ENCODE peak calls at places on chromosomes 12 and 14, in six cellular contexts. One of them, this sample, is unnamed.

GRCh38 chr14:19823765-19824164 is 20.2 kb downstream of the OR4N2 start:
- DNase-seq in astrocyte of the cerebellum: no peak
- DNase-seq in heart right ventricle: no peak
- DNase-seq in tibial artery: no peak
- DNase-seq in ovary: no peak
- DNase-seq in A549: no peak
- DNase-seq in this sample: peak; percentile 47

GRCh38 chr14:76924363-76925151 is 98.3 kb downstream of the LRRC74A start:
- DNase-seq in astrocyte of the cerebellum: no peak
- DNase-seq in heart right ventricle: no peak
- DNase-seq in tibial artery: no peak
- DNase-seq in A549: peak; percentile 71
- DNase-seq in ovary: no peak
- DNase-seq in this sample: peak; percentile 12

GRCh38 chr12:13339538-13339937 is 143.0 kb downstream of the EMP1 start:
- DNase-seq in heart right ventricle: no peak
- DNase-seq in A549: peak; percentile 86
- DNase-seq in ovary: no peak
- DNase-seq in astrocyte of the cerebellum: no peak
- DNase-seq in tibial artery: no peak
- DNase-seq in this sample: no peak

GRCh38 chr14:53951661-53952265 is 4.9 kb downstream of the BMP4 start:
- DNase-seq in astrocyte of the cerebellum: no peak
- DNase-seq in heart right ventricle: no peak
- DNase-seq in ovary: peak; percentile 39
- DNase-seq in tibial artery: no peak
- DNase-seq in A549: no peak
- DNase-seq in this sample: no peak

GRCh38 chr12:53676715-53677611 is 1.1 kb upstream of the ATP5MC2 start:
- DNase-seq in A549: no peak
- DNase-seq in tibial artery: peak; percentile 33
- DNase-seq in astrocyte of the cerebellum: no peak
- DNase-seq in heart right ventricle: peak; percentile 43
- DNase-seq in ovary: peak; percentile 79
- DNase-seq in this sample: peak; percentile 47

GRCh38 chr12:44511289-44511688 is 364.8 kb downstream of the NELL2 start:
- DNase-seq in heart right ventricle: no peak
- DNase-seq in ovary: no peak
- DNase-seq in astrocyte of the cerebellum: no peak
- DNase-seq in tibial artery: no peak
- DNase-seq in A549: no peak
- DNase-seq in this sample: no peak

GRCh38 chr14:78445275-78445674 is 275.1 kb downstream of the NRXN3 start:
- DNase-seq in tibial artery: no peak
- DNase-seq in A549: no peak
- DNase-seq in ovary: no peak
- DNase-seq in heart right ventricle: no peak
- DNase-seq in astrocyte of the cerebellum: no peak
- DNase-seq in this sample: no peak

GRCh38 chr14:21209185-21209584 is 53.3 kb upstream of the OR5AU1 start:
- DNase-seq in ovary: no peak
- DNase-seq in astrocyte of the cerebellum: no peak
- DNase-seq in tibial artery: no peak
- DNase-seq in A549: no peak
- DNase-seq in heart right ventricle: no peak
- DNase-seq in this sample: no peak

GRCh38 chr14:30737916-30738315 is 115.8 kb downstream of the SCFD1 start:
- DNase-seq in tibial artery: no peak
- DNase-seq in astrocyte of the cerebellum: no peak
- DNase-seq in heart right ventricle: no peak
- DNase-seq in A549: no peak
- DNase-seq in ovary: no peak
- DNase-seq in this sample: no peak

GRCh38 chr12:54993181-54993835 is 8.7 kb upstream of the TESPA1 start:
- DNase-seq in tibial artery: peak; percentile 51
- DNase-seq in heart right ventricle: no peak
- DNase-seq in A549: peak; percentile 75
- DNase-seq in astrocyte of the cerebellum: peak; percentile 59
- DNase-seq in ovary: no peak
- DNase-seq in this sample: peak; percentile 72

GRCh38 chr12:124597041-124597440 is 29.6 kb upstream of the NCOR2 start:
- DNase-seq in A549: no peak
- DNase-seq in tibial artery: no peak
- DNase-seq in ovary: no peak
- DNase-seq in astrocyte of the cerebellum: no peak
- DNase-seq in heart right ventricle: no peak
- DNase-seq in this sample: no peak

GRCh38 chr14:68253381-68253780 is 433.8 kb downstream of the RAD51B start:
- DNase-seq in astrocyte of the cerebellum: no peak
- DNase-seq in tibial artery: no peak
- DNase-seq in heart right ventricle: no peak
- DNase-seq in ovary: no peak
- DNase-seq in A549: no peak
- DNase-seq in this sample: no peak

GRCh38 chr12:26090853-26091510 is 33.9 kb downstream of the BHLHE41 start:
- DNase-seq in A549: no peak
- DNase-seq in heart right ventricle: no peak
- DNase-seq in tibial artery: no peak
- DNase-seq in astrocyte of the cerebellum: peak; percentile 9
- DNase-seq in ovary: no peak
- DNase-seq in this sample: no peak

GRCh38 chr12:130254476-130255276 is 83.0 kb upstream of the PIWIL1 start:
- DNase-seq in heart right ventricle: no peak
- DNase-seq in astrocyte of the cerebellum: peak; percentile 12
- DNase-seq in A549: no peak
- DNase-seq in tibial artery: no peak
- DNase-seq in ovary: no peak
- DNase-seq in this sample: no peak

GRCh38 chr12:7638064-7638763 is 27.5 kb downstream of the APOBEC1 start:
- DNase-seq in heart right ventricle: no peak
- DNase-seq in A549: no peak
- DNase-seq in ovary: no peak
- DNase-seq in astrocyte of the cerebellum: no peak
- DNase-seq in tibial artery: no peak
- DNase-seq in this sample: no peak

GRCh38 chr12:33514893-33515292 is 75.3 kb upstream of the SYT10 start:
- DNase-seq in A549: no peak
- DNase-seq in heart right ventricle: no peak
- DNase-seq in ovary: no peak
- DNase-seq in astrocyte of the cerebellum: no peak
- DNase-seq in tibial artery: no peak
- DNase-seq in this sample: peak; percentile 20

GRCh38 chr14:70188608-70189540 is at the start of gene SLC8A3:
- DNase-seq in A549: peak; percentile 40
- DNase-seq in heart right ventricle: no peak
- DNase-seq in tibial artery: no peak
- DNase-seq in astrocyte of the cerebellum: no peak
- DNase-seq in ovary: no peak
- DNase-seq in this sample: peak; percentile 38

GRCh38 chr12:85923767-85924331 is 49.8 kb downstream of the NTS start:
- DNase-seq in ovary: no peak
- DNase-seq in tibial artery: no peak
- DNase-seq in A549: peak; percentile 36
- DNase-seq in heart right ventricle: no peak
- DNase-seq in astrocyte of the cerebellum: peak; percentile 58
- DNase-seq in this sample: peak; percentile 54
- TF ChIP-seq CTCF in ovary: no peak
- TF ChIP-seq CTCF in tibial artery: peak; percentile 63
- TF ChIP-seq CTCF in A549: peak; percentile 71
- TF ChIP-seq CTCF in heart right ventricle: peak; percentile 59
- TF ChIP-seq CTCF in astrocyte of the cerebellum: peak; percentile 15
- TF ChIP-seq CTCF in this sample: peak; percentile 61

GRCh38 chr14:106843951-106844483 is 1317.6 kb downstream of the TMEM121 start:
- DNase-seq in heart right ventricle: no peak
- DNase-seq in astrocyte of the cerebellum: no peak
- DNase-seq in ovary: peak; percentile 65
- DNase-seq in tibial artery: no peak
- DNase-seq in A549: no peak
- DNase-seq in this sample: peak; percentile 40
- H3K4me3 ChIP-seq in heart right ventricle: peak overlapping the region; percentile 33
- H3K4me3 ChIP-seq in astrocyte of the cerebellum: no peak overlapping the region
- H3K4me3 ChIP-seq in ovary: peak overlapping the region; percentile 40
- H3K4me3 ChIP-seq in tibial artery: peak overlapping the region; percentile 39
- H3K4me3 ChIP-seq in A549: peak overlapping the region; percentile 64
- H3K4me3 ChIP-seq in this sample: no peak overlapping the region

GRCh38 chr12:28331130-28331529 is 140.9 kb downstream of the CCDC91 start:
- DNase-seq in ovary: no peak
- DNase-seq in tibial artery: no peak
- DNase-seq in A549: no peak
- DNase-seq in heart right ventricle: no peak
- DNase-seq in astrocyte of the cerebellum: no peak
- DNase-seq in this sample: peak; percentile 40
- TF ChIP-seq CTCF in ovary: no peak
- TF ChIP-seq CTCF in tibial artery: no peak
- TF ChIP-seq CTCF in A549: no peak
- TF ChIP-seq CTCF in heart right ventricle: no peak
- TF ChIP-seq CTCF in astrocyte of the cerebellum: no peak
- TF ChIP-seq CTCF in this sample: no peak

GRCh38 chr14:50229646-50230045 is 1.7 kb downstream of the SOS2 start:
- DNase-seq in heart right ventricle: no peak
- DNase-seq in A549: no peak
- DNase-seq in astrocyte of the cerebellum: no peak
- DNase-seq in ovary: no peak
- DNase-seq in tibial artery: no peak
- DNase-seq in this sample: no peak
- H3K4me3 ChIP-seq in heart right ventricle: peak overlapping the region; percentile 87
- H3K4me3 ChIP-seq in A549: peak overlapping the region; percentile 90
- H3K4me3 ChIP-seq in astrocyte of the cerebellum: peak overlapping the region; percentile 82
- H3K4me3 ChIP-seq in ovary: peak overlapping the region; percentile 89
- H3K4me3 ChIP-seq in tibial artery: peak overlapping the region; percentile 81
- H3K4me3 ChIP-seq in this sample: peak overlapping the region; percentile 83

DNA sequence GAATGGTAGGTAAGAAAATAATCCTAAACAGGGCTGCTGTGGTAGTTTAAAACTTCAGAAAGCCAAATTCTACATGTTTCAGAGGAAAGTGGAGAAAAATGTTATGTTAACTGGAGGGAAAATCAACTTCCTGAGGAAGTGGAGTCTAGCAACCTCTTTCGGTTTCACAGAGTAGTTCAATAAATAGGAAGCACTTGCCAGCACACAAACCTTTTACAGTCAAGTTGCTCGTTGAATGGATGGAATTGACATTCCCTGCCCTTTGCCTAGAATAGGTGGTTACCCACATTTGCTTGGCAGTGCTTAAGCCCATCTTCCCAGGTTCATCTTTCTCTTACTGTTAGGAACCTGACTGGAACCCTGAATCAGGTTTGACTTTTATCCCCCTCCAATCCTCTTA is 15.9 kb downstream of the ANKRD13A start:
- DNase-seq in astrocyte of the cerebellum: no peak
- DNase-seq in A549: no peak
- DNase-seq in heart right ventricle: no peak
- DNase-seq in tibial artery: no peak
- DNase-seq in ovary: no peak
- DNase-seq in this sample: no peak
- TF ChIP-seq CTCF in astrocyte of the cerebellum: no peak
- TF ChIP-seq CTCF in A549: no peak
- TF ChIP-seq CTCF in heart right ventricle: no peak
- TF ChIP-seq CTCF in tibial artery: no peak
- TF ChIP-seq CTCF in ovary: no peak
- TF ChIP-seq CTCF in this sample: no peak

GRCh38 chr12:6602526-6602925 is 4.7 kb downstream of the CHD4 start:
- DNase-seq in ovary: no peak
- DNase-seq in tibial artery: no peak
- DNase-seq in astrocyte of the cerebellum: no peak
- DNase-seq in heart right ventricle: no peak
- DNase-seq in A549: no peak
- DNase-seq in this sample: no peak
- H3K4me3 ChIP-seq in ovary: no peak overlapping the region
- H3K4me3 ChIP-seq in tibial artery: no peak overlapping the region
- H3K4me3 ChIP-seq in astrocyte of the cerebellum: no peak overlapping the region
- H3K4me3 ChIP-seq in heart right ventricle: no peak overlapping the region
- H3K4me3 ChIP-seq in A549: no peak overlapping the region
- H3K4me3 ChIP-seq in this sample: no peak overlapping the region

This sample was measured in cardiac fibroblast.